ENCODE peak calls at places on chromosomes 11 and 22, in eight cellular contexts. One of them, this sample, is unnamed.

GRCh38 chr11:13761712-13762111 is 93.2 kb downstream of the FAR1 start:
- DNase-seq in T-helper 1 cell: no peak
- DNase-seq in ELR: peak
- DNase-seq in foreskin fibroblast: peak
- DNase-seq in body of pancreas: no peak
- DNase-seq in HEK293T: no peak
- DNase-seq in uterus: no peak
- DNase-seq in ureter: no peak
- DNase-seq in this sample: no peak

GRCh38 chr22:50396751-50397370 is 53.7 kb downstream of the PPP6R2 start:
- DNase-seq in T-helper 1 cell: no peak
- DNase-seq in ELR: no peak
- DNase-seq in foreskin fibroblast: no peak
- DNase-seq in body of pancreas: no peak
- DNase-seq in HEK293T: peak
- DNase-seq in uterus: no peak
- DNase-seq in ureter: no peak
- DNase-seq in this sample: no peak

GRCh38 chr11:27406498-27407354 is 43.7 kb upstream of the CCDC34 start:
- DNase-seq in T-helper 1 cell: no peak
- DNase-seq in ELR: no peak
- DNase-seq in foreskin fibroblast: no peak
- DNase-seq in body of pancreas: no peak
- DNase-seq in HEK293T: no peak
- DNase-seq in uterus: no peak
- DNase-seq in ureter: no peak
- DNase-seq in this sample: no peak

GRCh38 chr11:93522448-93522847 is 20.7 kb downstream of the SMCO4 start:
- DNase-seq in T-helper 1 cell: no peak
- DNase-seq in ELR: no peak
- DNase-seq in foreskin fibroblast: no peak
- DNase-seq in body of pancreas: no peak
- DNase-seq in HEK293T: no peak
- DNase-seq in uterus: no peak
- DNase-seq in ureter: no peak
- DNase-seq in this sample: no peak

GRCh38 chr11:10918698-10919097 is 60.8 kb upstream of the ZBED5 start:
- DNase-seq in T-helper 1 cell: no peak
- DNase-seq in ELR: peak
- DNase-seq in foreskin fibroblast: no peak
- DNase-seq in body of pancreas: no peak
- DNase-seq in HEK293T: no peak
- DNase-seq in uterus: no peak
- DNase-seq in ureter: no peak
- DNase-seq in this sample: no peak

GRCh38 chr22:19965771-19966709 is 24.4 kb upstream of the TXNRD2 start:
- DNase-seq in T-helper 1 cell: no peak
- DNase-seq in ELR: peak
- DNase-seq in foreskin fibroblast: no peak
- DNase-seq in body of pancreas: no peak
- DNase-seq in HEK293T: peak
- DNase-seq in uterus: no peak
- DNase-seq in ureter: no peak
- DNase-seq in this sample: no peak

GRCh38 chr11:117026593-117027330 is 71.5 kb downstream of the SIK3 start:
- DNase-seq in T-helper 1 cell: no peak
- DNase-seq in ELR: peak
- DNase-seq in foreskin fibroblast: peak
- DNase-seq in body of pancreas: no peak
- DNase-seq in HEK293T: no peak
- DNase-seq in uterus: no peak
- DNase-seq in ureter: no peak
- DNase-seq in this sample: no peak

GRCh38 chr11:59172345-59173079 is 580 bp downstream of the DTX4 start:
- DNase-seq in T-helper 1 cell: peak
- DNase-seq in ELR: no peak
- DNase-seq in foreskin fibroblast: no peak
- DNase-seq in body of pancreas: peak
- DNase-seq in HEK293T: peak
- DNase-seq in uterus: no peak
- DNase-seq in ureter: peak
- DNase-seq in this sample: peak

GRCh38 chr11:115961168-115962003 is 457.2 kb upstream of the CADM1 start:
- DNase-seq in T-helper 1 cell: no peak
- DNase-seq in ELR: no peak
- DNase-seq in foreskin fibroblast: no peak
- DNase-seq in body of pancreas: no peak
- DNase-seq in HEK293T: no peak
- DNase-seq in uterus: no peak
- DNase-seq in ureter: no peak
- DNase-seq in this sample: no peak